ENCODE peak calls at places on chromosomes 5 and 9, in ten cellular contexts. Q is left lung, R is fibroblast of lung, V is AG04450, Y is sigmoid colon, N is GM06990, J is brain microvascular endothelial cell, T is tibial artery, C is bronchial epithelial cell, S is ovary. U is an unnamed sample. For H3K27me3, the result is how much of the 10 kb centered on the place peaks cover.

GRCh38 chr9:105515811-105516413 is 42.0 kb upstream of the FKTN start:
- DNase-seq in C (no peak), T (no peak), J (no peak), V (no peak), R (no peak), S (no peak), N (no peak), Y (no peak), Q (peak), U (no peak)

GRCh38 chr5:16712600-16712999 is 95.8 kb upstream of the RETREG1 start:
- DNase-seq in Y (no peak), V (no peak), R (peak), N (no peak), T (no peak), S (no peak), J (no peak), C (no peak), Q (no peak), U (no peak)

GRCh38 chr9:121294866-121295661 is 27.1 kb downstream of the GSN start:
- DNase-seq in J (no peak), Q (no peak), S (peak), C (no peak), V (no peak), N (no peak), T (peak), R (peak), Y (peak), U (peak)

GRCh38 chr5:103424453-103425205 is 138.0 kb downstream of the NUDT12 start:
- DNase-seq in V (peak), Y (no peak), R (peak), Q (no peak), T (no peak), J (peak), S (no peak), N (no peak), C (no peak), U (no peak)

GRCh38 chr9:3329361-3329760 is 196.4 kb downstream of the RFX3 start:
- DNase-seq in Q (no peak), S (no peak), V (no peak), R (peak), N (no peak), Y (no peak), J (no peak), C (peak), T (no peak), U (no peak)

GRCh38 chr9:136946228-136946892 is 1.3 kb downstream of the C8G start:
- DNase-seq in J (no peak), Q (peak), C (no peak), S (peak), Y (peak), N (no peak), T (no peak), R (no peak), V (no peak), U (no peak)

GRCh38 chr5:54702470-54702869 is 184.9 kb downstream of the SNX18 start:
- DNase-seq in N (no peak), J (no peak), Y (no peak), S (no peak), C (peak), T (no peak), V (no peak), R (no peak), Q (no peak), U (no peak)

GRCh38 chr5:142621227-142621626 is 64.7 kb downstream of the FGF1 start:
- DNase-seq in R (peak), Y (no peak), J (peak), N (no peak), S (no peak), T (no peak), V (peak), C (peak), Q (no peak), U (no peak)

GRCh38 chr5:149485655-149486615 is 65.3 kb downstream of the CSNK1A1 start:
- DNase-seq in Q (no peak), C (peak), Y (peak), J (peak), R (peak), S (no peak), T (peak), N (no peak), V (peak), U (peak)

GRCh38 chr5:134511796-134512660 is 13.4 kb upstream of the JADE2 start:
- DNase-seq in R (peak), V (no peak), C (peak), T (peak), Y (peak), N (no peak), Q (no peak), S (peak), J (peak), U (peak)

GRCh38 chr9:106220415-106220814 is 526.1 kb downstream of the TMEM38B start:
- DNase-seq in N (no peak), C (no peak), V (no peak), J (no peak), Q (no peak), Y (no peak), T (no peak), S (no peak), R (no peak), U (no peak)

GRCh38 chr9:28453918-28454317 is 880.6 kb upstream of the C9orf72 start:
- DNase-seq in C (no peak), S (no peak), N (no peak), Q (no peak), V (no peak), Y (no peak), R (no peak), J (no peak), T (no peak), U (no peak)

GRCh38 chr5:126053630-126054029 is 369.6 kb upstream of the GRAMD2B start:
- DNase-seq in T (no peak), C (no peak), N (no peak), R (no peak), V (no peak), S (no peak), Y (no peak), Q (no peak), J (no peak), U (no peak)

GRCh38 chr9:97982191-97982718 is 886 bp upstream of the ANP32B start:
- DNase-seq in T (no peak), S (no peak), J (no peak), C (peak), N (no peak), R (peak), Y (no peak), Q (no peak), V (no peak), U (no peak)

GRCh38 chr9:98083059-98083458 is 26.5 kb downstream of the NANS start:
- DNase-seq in T (peak), J (no peak), Y (no peak), N (no peak), C (no peak), R (peak), Q (no peak), S (no peak), V (no peak), U (no peak)

GRCh38 chr5:76716456-76717157 is 681 bp downstream of the F2R start:
- DNase-seq in T (no peak), C (no peak), Q (peak), V (no peak), R (no peak), Y (no peak), S (no peak), N (no peak), J (peak), U (peak)

GRCh38 chr5:174317261-174317894 is 271.9 kb downstream of the NSG2 start:
- DNase-seq in S (peak), C (peak), V (no peak), R (peak), N (no peak), Q (peak), Y (peak), J (peak), T (peak), U (peak)

GRCh38 chr9:75146229-75146628 is 57.9 kb downstream of the OSTF1 start:
- DNase-seq in R (peak), S (no peak), C (peak), N (no peak), Q (no peak), V (peak), T (no peak), J (peak), Y (no peak), U (no peak)

GRCh38 chr5:159106193-159106568 is 6.5 kb upstream of the EBF1 start:
- DNase-seq in Q (no peak), Y (no peak), V (no peak), S (no peak), R (peak), T (no peak), C (peak), N (no peak), J (no peak), U (no peak)

GRCh38 chr5:60578295-60578694 is 121.7 kb downstream of the DEPDC1B start:
- DNase-seq in J (no peak), T (no peak), R (no peak), C (no peak), S (no peak), V (no peak), N (no peak), Q (no peak), Y (no peak), U (no peak)

GRCh38 chr9:21504894-21505293 is 22.8 kb upstream of the IFNE start:
- DNase-seq in T (no peak), C (no peak), J (no peak), V (no peak), N (no peak), S (no peak), Q (no peak), R (no peak), Y (no peak), U (no peak)

GRCh38 chr5:6729400-6730310 is 16.4 kb downstream of the TENT4A start:
- DNase-seq in J (no peak), Q (peak), Y (peak), C (no peak), V (no peak), S (no peak), R (no peak), N (no peak), T (peak), U (no peak)

GRCh38 chr9:109699019-109699418 is 81.0 kb upstream of the PALM2AKAP2 start:
- DNase-seq in R (peak), N (no peak), C (peak), V (no peak), T (no peak), Y (no peak), Q (no peak), S (no peak), J (no peak), U (no peak)

GRCh38 chr5:77867914-77868313 is 91.8 kb upstream of the TBCA start:
- DNase-seq in S (no peak), Y (no peak), J (no peak), Q (no peak), V (no peak), N (no peak), C (no peak), R (no peak), T (no peak), U (no peak)

GRCh38 chr5:170572453-170572852 is 68.6 kb downstream of the KCNIP1 start:
- DNase-seq in V (no peak), R (no peak), S (no peak), T (no peak), Y (no peak), C (peak), J (no peak), N (no peak), Q (no peak), U (no peak)

GRCh38 chr9:102551346-102551745 is 443.8 kb upstream of the CYLC2 start:
- DNase-seq in Y (no peak), Q (no peak), N (no peak), R (no peak), J (no peak), C (no peak), V (no peak), S (no peak), T (no peak), U (no peak)

GRCh38 chr9:98351370-98351769 is 95.9 kb upstream of the TBC1D2 start:
- DNase-seq in J (no peak), N (no peak), V (no peak), Q (no peak), C (no peak), T (no peak), Y (no peak), S (no peak), R (no peak), U (no peak)

GRCh38 chr5:14134086-14134485 is 9.1 kb upstream of the TRIO start:
- DNase-seq in R (no peak), Y (no peak), S (no peak), V (no peak), N (no peak), J (no peak), T (no peak), C (no peak), Q (no peak), U (no peak)

GRCh38 chr5:73298251-73299016 is 125.4 kb downstream of the TMEM174 start:
- DNase-seq in T (no peak), R (peak), Y (no peak), V (peak), C (no peak), Q (no peak), S (no peak), J (no peak), N (no peak), U (no peak)
- H3K27me3 ChIP-seq in T (under half), R (half or more), Y (half or more), V (under half), C (half or more), Q (half or more), S (under half), J (under half), N (under half), U (half or more)

DNA sequence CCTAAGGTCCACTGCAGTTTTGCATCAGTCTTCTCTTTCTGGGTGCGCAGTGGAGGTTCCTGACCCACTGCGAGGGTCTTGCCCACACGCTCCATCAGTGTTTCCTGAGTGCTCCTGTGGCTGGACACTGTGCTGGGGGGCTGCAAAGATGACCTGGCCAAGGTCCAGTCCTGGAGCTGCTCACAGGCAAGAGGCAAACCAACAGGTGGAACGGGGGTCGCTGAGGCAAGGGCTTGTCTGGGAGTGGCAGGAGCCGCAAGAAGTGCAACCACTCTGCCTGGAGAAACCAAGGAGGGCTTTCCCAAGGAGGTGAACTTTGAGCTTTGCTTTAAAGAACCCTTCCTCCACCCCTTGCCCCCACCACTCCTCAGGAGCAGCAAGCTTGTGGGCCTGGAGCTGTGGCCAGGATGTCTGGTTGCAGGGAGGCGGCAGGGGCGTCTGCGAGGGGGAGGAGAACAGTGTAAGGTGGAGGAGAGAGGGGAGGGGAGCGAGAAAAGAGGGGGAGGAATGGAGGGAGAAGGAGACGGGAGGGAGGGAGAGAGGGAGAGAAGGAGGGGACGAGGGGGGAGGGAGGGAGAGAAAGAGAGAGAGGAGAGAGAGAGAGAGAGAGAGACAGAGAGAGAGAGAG is 444 bp upstream of the CPLX2 start:
- DNase-seq in T (no peak), C (no peak), J (no peak), V (no peak), N (no peak), Q (no peak), Y (no peak), S (no peak), R (no peak), U (no peak)
- H3K27me3 ChIP-seq in T (under half), C (under half), J (under half), V (under half), N (under half), Q (half or more), Y (half or more), S (under half), R (under half), U (half or more)

DNA sequence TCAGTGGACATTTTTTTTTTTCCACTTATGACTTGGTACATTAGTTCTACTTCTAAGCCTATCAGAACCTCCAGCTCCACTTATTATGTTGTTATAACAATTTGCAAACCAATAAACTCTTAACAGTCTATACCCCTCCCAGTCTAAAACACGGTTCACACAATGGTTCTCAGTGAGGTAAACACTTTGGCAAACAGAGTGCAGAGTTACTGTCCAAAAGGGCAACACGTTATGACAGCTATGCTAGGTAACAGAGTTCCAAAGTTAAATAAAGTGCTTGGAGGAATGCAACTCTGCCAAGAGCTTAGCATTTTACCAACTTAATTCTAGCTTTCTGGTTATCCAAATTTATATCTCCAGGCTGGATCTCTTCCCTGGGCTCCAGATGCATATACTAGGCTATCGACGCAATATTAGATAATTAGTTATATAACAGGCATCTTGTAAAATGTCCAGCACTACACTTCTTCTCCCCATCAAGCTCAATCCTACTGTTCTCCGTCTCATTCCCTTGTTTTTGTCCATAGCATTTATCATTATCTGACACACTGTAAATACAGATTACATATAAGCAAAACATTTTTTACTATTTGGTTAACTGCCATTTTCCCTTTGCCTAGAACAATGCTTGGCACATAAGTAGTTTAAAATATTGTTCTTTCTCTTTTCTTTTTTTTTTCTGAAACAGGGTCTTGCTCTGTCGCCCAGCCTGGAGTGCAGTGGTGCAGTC is 14.3 kb downstream of the FNBP1 start:
- DNase-seq in C (no peak), Y (no peak), S (no peak), V (no peak), T (no peak), J (no peak), Q (no peak), R (no peak), N (no peak), U (no peak)
- H3K27me3 ChIP-seq in C (under half), Y (under half), S (under half), V (under half), T (under half), J (under half), Q (under half), R (under half), N (under half), U (under half)

GRCh38 chr9:126682113-126682810 is 68.5 kb downstream of the LMX1B start:
- DNase-seq in N (no peak), V (no peak), Q (no peak), S (no peak), C (no peak), R (no peak), J (no peak), Y (no peak), T (no peak), U (no peak)

GRCh38 chr9:126682928-126683697 is 69.4 kb downstream of the LMX1B start:
- DNase-seq in C (no peak), J (no peak), R (peak), Q (no peak), Y (no peak), S (peak), T (no peak), N (no peak), V (no peak), U (peak)

GRCh38 chr9:126678989-126679388 is 65.3 kb downstream of the LMX1B start:
- DNase-seq in Y (no peak), V (no peak), T (no peak), N (no peak), R (no peak), S (no peak), C (peak), Q (no peak), J (no peak), U (no peak)

GRCh38 chr9:126683698-126684044 is 69.9 kb downstream of the LMX1B start:
- DNase-seq in Y (no peak), N (no peak), J (no peak), T (no peak), S (no peak), R (no peak), Q (no peak), V (no peak), C (no peak), U (no peak)

GRCh38 chr9:126681336-126681735 is 67.6 kb downstream of the LMX1B start:
- DNase-seq in Q (no peak), J (no peak), T (no peak), N (no peak), V (no peak), S (no peak), C (no peak), Y (no peak), R (no peak), U (no peak)
- H3K27me3 ChIP-seq in Q (half or more), J (half or more), T (under half), N (under half), V (half or more), S (under half), C (under half), Y (half or more), R (under half), U (half or more)